ENCODE peak calls at places on chromosome 17, in seven cellular contexts. One of them, this sample, is unnamed.

GRCh38 chr17:79036609-79037008 is 12.6 kb downstream of the C1QTNF1 start:
- DNase-seq in C1 segment of cervical spinal cord: no peak
- DNase-seq in choroid plexus epithelial cell: peak
- DNase-seq in stimulated activated CD8-positive, alpha-beta memory T cell treated with anti-CD3 and anti-CD28 coated beads, Interleukin-7, amount 100 ng/mL, for 4 hours: no peak
- DNase-seq in MG63: peak
- DNase-seq in CD4-positive, alpha-beta memory T cell: no peak
- DNase-seq in effector CD4-positive, alpha-beta T cell: no peak
- DNase-seq in this sample: no peak

GRCh38 chr17:17502741-17503565 is 6.8 kb upstream of the RASD1 start:
- DNase-seq in stimulated activated CD8-positive, alpha-beta memory T cell treated with anti-CD3 and anti-CD28 coated beads, Interleukin-7, amount 100 ng/mL, for 4 hours: no peak
- DNase-seq in effector CD4-positive, alpha-beta T cell: no peak
- DNase-seq in choroid plexus epithelial cell: no peak
- DNase-seq in CD4-positive, alpha-beta memory T cell: no peak
- DNase-seq in MG63: no peak
- DNase-seq in C1 segment of cervical spinal cord: no peak
- DNase-seq in this sample: no peak

GRCh38 chr17:82212331-82213250 is at the start of gene CCDC57:
- DNase-seq in stimulated activated CD8-positive, alpha-beta memory T cell treated with anti-CD3 and anti-CD28 coated beads, Interleukin-7, amount 100 ng/mL, for 4 hours: no peak
- DNase-seq in CD4-positive, alpha-beta memory T cell: peak
- DNase-seq in MG63: peak
- DNase-seq in C1 segment of cervical spinal cord: peak
- DNase-seq in effector CD4-positive, alpha-beta T cell: no peak
- DNase-seq in choroid plexus epithelial cell: peak
- DNase-seq in this sample: peak

GRCh38 chr17:79919164-79919585 is 79.9 kb upstream of the CBX4 start:
- DNase-seq in MG63: peak
- DNase-seq in choroid plexus epithelial cell: no peak
- DNase-seq in stimulated activated CD8-positive, alpha-beta memory T cell treated with anti-CD3 and anti-CD28 coated beads, Interleukin-7, amount 100 ng/mL, for 4 hours: no peak
- DNase-seq in CD4-positive, alpha-beta memory T cell: no peak
- DNase-seq in C1 segment of cervical spinal cord: peak
- DNase-seq in effector CD4-positive, alpha-beta T cell: no peak
- DNase-seq in this sample: no peak

GRCh38 chr17:38559025-38559879 is 46.5 kb downstream of the SRCIN1 start:
- DNase-seq in effector CD4-positive, alpha-beta T cell: peak
- DNase-seq in MG63: peak
- DNase-seq in CD4-positive, alpha-beta memory T cell: peak
- DNase-seq in choroid plexus epithelial cell: peak
- DNase-seq in stimulated activated CD8-positive, alpha-beta memory T cell treated with anti-CD3 and anti-CD28 coated beads, Interleukin-7, amount 100 ng/mL, for 4 hours: peak
- DNase-seq in C1 segment of cervical spinal cord: no peak
- DNase-seq in this sample: peak

GRCh38 chr17:80290199-80290598 is 29.5 kb downstream of the RNF213 start:
- DNase-seq in stimulated activated CD8-positive, alpha-beta memory T cell treated with anti-CD3 and anti-CD28 coated beads, Interleukin-7, amount 100 ng/mL, for 4 hours: no peak
- DNase-seq in MG63: no peak
- DNase-seq in effector CD4-positive, alpha-beta T cell: no peak
- DNase-seq in choroid plexus epithelial cell: no peak
- DNase-seq in C1 segment of cervical spinal cord: no peak
- DNase-seq in CD4-positive, alpha-beta memory T cell: no peak
- DNase-seq in this sample: no peak

GRCh38 chr17:77392376-77393273 is 251.9 kb downstream of the SEC14L1 start:
- DNase-seq in C1 segment of cervical spinal cord: no peak
- DNase-seq in choroid plexus epithelial cell: peak
- DNase-seq in MG63: peak
- DNase-seq in CD4-positive, alpha-beta memory T cell: no peak
- DNase-seq in stimulated activated CD8-positive, alpha-beta memory T cell treated with anti-CD3 and anti-CD28 coated beads, Interleukin-7, amount 100 ng/mL, for 4 hours: no peak
- DNase-seq in effector CD4-positive, alpha-beta T cell: no peak
- DNase-seq in this sample: no peak

GRCh38 chr17:3026856-3027751 is 36.3 kb downstream of the OR1D5 start:
- DNase-seq in choroid plexus epithelial cell: peak
- DNase-seq in effector CD4-positive, alpha-beta T cell: no peak
- DNase-seq in MG63: no peak
- DNase-seq in stimulated activated CD8-positive, alpha-beta memory T cell treated with anti-CD3 and anti-CD28 coated beads, Interleukin-7, amount 100 ng/mL, for 4 hours: no peak
- DNase-seq in CD4-positive, alpha-beta memory T cell: no peak
- DNase-seq in C1 segment of cervical spinal cord: no peak
- DNase-seq in this sample: no peak

GRCh38 chr17:78525511-78526160 is 51.6 kb downstream of the DNAH17 start:
- DNase-seq in MG63: no peak
- DNase-seq in choroid plexus epithelial cell: no peak
- DNase-seq in C1 segment of cervical spinal cord: no peak
- DNase-seq in stimulated activated CD8-positive, alpha-beta memory T cell treated with anti-CD3 and anti-CD28 coated beads, Interleukin-7, amount 100 ng/mL, for 4 hours: no peak
- DNase-seq in effector CD4-positive, alpha-beta T cell: no peak
- DNase-seq in CD4-positive, alpha-beta memory T cell: no peak
- DNase-seq in this sample: no peak

GRCh38 chr17:67125417-67125816 is 81.1 kb downstream of the CACNG1 start:
- DNase-seq in CD4-positive, alpha-beta memory T cell: no peak
- DNase-seq in choroid plexus epithelial cell: no peak
- DNase-seq in C1 segment of cervical spinal cord: no peak
- DNase-seq in stimulated activated CD8-positive, alpha-beta memory T cell treated with anti-CD3 and anti-CD28 coated beads, Interleukin-7, amount 100 ng/mL, for 4 hours: no peak
- DNase-seq in effector CD4-positive, alpha-beta T cell: no peak
- DNase-seq in MG63: no peak
- DNase-seq in this sample: no peak

GRCh38 chr17:57075193-57075592 is 9.9 kb upstream of the AKAP1 start:
- DNase-seq in MG63: no peak
- DNase-seq in choroid plexus epithelial cell: no peak
- DNase-seq in C1 segment of cervical spinal cord: no peak
- DNase-seq in CD4-positive, alpha-beta memory T cell: no peak
- DNase-seq in effector CD4-positive, alpha-beta T cell: no peak
- DNase-seq in stimulated activated CD8-positive, alpha-beta memory T cell treated with anti-CD3 and anti-CD28 coated beads, Interleukin-7, amount 100 ng/mL, for 4 hours: no peak
- DNase-seq in this sample: no peak

GRCh38 chr17:50211249-50212120 is 10.1 kb upstream of the COL1A1 start:
- DNase-seq in CD4-positive, alpha-beta memory T cell: no peak
- DNase-seq in C1 segment of cervical spinal cord: no peak
- DNase-seq in effector CD4-positive, alpha-beta T cell: no peak
- DNase-seq in stimulated activated CD8-positive, alpha-beta memory T cell treated with anti-CD3 and anti-CD28 coated beads, Interleukin-7, amount 100 ng/mL, for 4 hours: no peak
- DNase-seq in MG63: peak
- DNase-seq in choroid plexus epithelial cell: no peak
- DNase-seq in this sample: no peak

GRCh38 chr17:50882851-50883250 is 16.7 kb upstream of the TOB1 start:
- DNase-seq in C1 segment of cervical spinal cord: no peak
- DNase-seq in choroid plexus epithelial cell: peak
- DNase-seq in stimulated activated CD8-positive, alpha-beta memory T cell treated with anti-CD3 and anti-CD28 coated beads, Interleukin-7, amount 100 ng/mL, for 4 hours: no peak
- DNase-seq in CD4-positive, alpha-beta memory T cell: no peak
- DNase-seq in MG63: peak
- DNase-seq in effector CD4-positive, alpha-beta T cell: no peak
- DNase-seq in this sample: no peak

GRCh38 chr17:76824103-76824502 is 44.1 kb upstream of the MGAT5B start:
- DNase-seq in stimulated activated CD8-positive, alpha-beta memory T cell treated with anti-CD3 and anti-CD28 coated beads, Interleukin-7, amount 100 ng/mL, for 4 hours: no peak
- DNase-seq in MG63: no peak
- DNase-seq in choroid plexus epithelial cell: no peak
- DNase-seq in effector CD4-positive, alpha-beta T cell: no peak
- DNase-seq in C1 segment of cervical spinal cord: no peak
- DNase-seq in CD4-positive, alpha-beta memory T cell: no peak
- DNase-seq in this sample: no peak

GRCh38 chr17:44924107-44924544 is 8.8 kb upstream of the GFAP start:
- DNase-seq in MG63: no peak
- DNase-seq in effector CD4-positive, alpha-beta T cell: no peak
- DNase-seq in choroid plexus epithelial cell: no peak
- DNase-seq in stimulated activated CD8-positive, alpha-beta memory T cell treated with anti-CD3 and anti-CD28 coated beads, Interleukin-7, amount 100 ng/mL, for 4 hours: no peak
- DNase-seq in C1 segment of cervical spinal cord: no peak
- DNase-seq in CD4-positive, alpha-beta memory T cell: no peak
- DNase-seq in this sample: no peak

GRCh38 chr17:10398352-10398751 is 23.4 kb downstream of the MYH8 start:
- DNase-seq in stimulated activated CD8-positive, alpha-beta memory T cell treated with anti-CD3 and anti-CD28 coated beads, Interleukin-7, amount 100 ng/mL, for 4 hours: no peak
- DNase-seq in C1 segment of cervical spinal cord: no peak
- DNase-seq in choroid plexus epithelial cell: no peak
- DNase-seq in effector CD4-positive, alpha-beta T cell: no peak
- DNase-seq in CD4-positive, alpha-beta memory T cell: no peak
- DNase-seq in MG63: no peak
- DNase-seq in this sample: no peak

GRCh38 chr17:69358688-69359596 is 32.0 kb upstream of the ABCA5 start:
- DNase-seq in choroid plexus epithelial cell: peak
- DNase-seq in C1 segment of cervical spinal cord: no peak
- DNase-seq in effector CD4-positive, alpha-beta T cell: no peak
- DNase-seq in stimulated activated CD8-positive, alpha-beta memory T cell treated with anti-CD3 and anti-CD28 coated beads, Interleukin-7, amount 100 ng/mL, for 4 hours: no peak
- DNase-seq in CD4-positive, alpha-beta memory T cell: no peak
- DNase-seq in MG63: no peak
- DNase-seq in this sample: no peak

GRCh38 chr17:29954405-29954804 is 13.0 kb downstream of the EFCAB5 start:
- DNase-seq in stimulated activated CD8-positive, alpha-beta memory T cell treated with anti-CD3 and anti-CD28 coated beads, Interleukin-7, amount 100 ng/mL, for 4 hours: no peak
- DNase-seq in MG63: no peak
- DNase-seq in effector CD4-positive, alpha-beta T cell: no peak
- DNase-seq in choroid plexus epithelial cell: no peak
- DNase-seq in CD4-positive, alpha-beta memory T cell: no peak
- DNase-seq in C1 segment of cervical spinal cord: no peak
- DNase-seq in this sample: no peak

GRCh38 chr17:27224526-27225315 is 69.2 kb upstream of the WSB1 start:
- DNase-seq in effector CD4-positive, alpha-beta T cell: no peak
- DNase-seq in MG63: no peak
- DNase-seq in CD4-positive, alpha-beta memory T cell: no peak
- DNase-seq in C1 segment of cervical spinal cord: no peak
- DNase-seq in choroid plexus epithelial cell: peak
- DNase-seq in stimulated activated CD8-positive, alpha-beta memory T cell treated with anti-CD3 and anti-CD28 coated beads, Interleukin-7, amount 100 ng/mL, for 4 hours: no peak
- DNase-seq in this sample: no peak

GRCh38 chr17:70089513-70090148 is 14.6 kb downstream of the KCNJ16 start:
- DNase-seq in MG63: no peak
- DNase-seq in choroid plexus epithelial cell: no peak
- DNase-seq in effector CD4-positive, alpha-beta T cell: no peak
- DNase-seq in C1 segment of cervical spinal cord: no peak
- DNase-seq in CD4-positive, alpha-beta memory T cell: no peak
- DNase-seq in stimulated activated CD8-positive, alpha-beta memory T cell treated with anti-CD3 and anti-CD28 coated beads, Interleukin-7, amount 100 ng/mL, for 4 hours: no peak
- DNase-seq in this sample: no peak

GRCh38 chr17:27276653-27277156 is 17.2 kb upstream of the WSB1 start:
- DNase-seq in stimulated activated CD8-positive, alpha-beta memory T cell treated with anti-CD3 and anti-CD28 coated beads, Interleukin-7, amount 100 ng/mL, for 4 hours: no peak
- DNase-seq in choroid plexus epithelial cell: no peak
- DNase-seq in CD4-positive, alpha-beta memory T cell: no peak
- DNase-seq in C1 segment of cervical spinal cord: no peak
- DNase-seq in MG63: no peak
- DNase-seq in effector CD4-positive, alpha-beta T cell: no peak
- DNase-seq in this sample: no peak

GRCh38 chr17:62808576-62808970 is 459 bp upstream of the MARCHF10 start:
- DNase-seq in CD4-positive, alpha-beta memory T cell: no peak
- DNase-seq in stimulated activated CD8-positive, alpha-beta memory T cell treated with anti-CD3 and anti-CD28 coated beads, Interleukin-7, amount 100 ng/mL, for 4 hours: no peak
- DNase-seq in C1 segment of cervical spinal cord: no peak
- DNase-seq in MG63: no peak
- DNase-seq in choroid plexus epithelial cell: no peak
- DNase-seq in effector CD4-positive, alpha-beta T cell: no peak
- DNase-seq in this sample: no peak

GRCh38 chr17:9209347-9209746 is 188.0 kb downstream of the NTN1 start:
- DNase-seq in MG63: no peak
- DNase-seq in choroid plexus epithelial cell: no peak
- DNase-seq in stimulated activated CD8-positive, alpha-beta memory T cell treated with anti-CD3 and anti-CD28 coated beads, Interleukin-7, amount 100 ng/mL, for 4 hours: no peak
- DNase-seq in CD4-positive, alpha-beta memory T cell: no peak
- DNase-seq in effector CD4-positive, alpha-beta T cell: no peak
- DNase-seq in C1 segment of cervical spinal cord: no peak
- DNase-seq in this sample: no peak

GRCh38 chr17:34356194-34356593 is at the start of gene CCL13:
- DNase-seq in C1 segment of cervical spinal cord: no peak
- DNase-seq in CD4-positive, alpha-beta memory T cell: no peak
- DNase-seq in choroid plexus epithelial cell: no peak
- DNase-seq in MG63: no peak
- DNase-seq in stimulated activated CD8-positive, alpha-beta memory T cell treated with anti-CD3 and anti-CD28 coated beads, Interleukin-7, amount 100 ng/mL, for 4 hours: no peak
- DNase-seq in effector CD4-positive, alpha-beta T cell: no peak
- DNase-seq in this sample: no peak

GRCh38 chr17:59842901-59843652 is 49.7 kb downstream of the TUBD1 start:
- DNase-seq in choroid plexus epithelial cell: peak
- DNase-seq in MG63: peak
- DNase-seq in CD4-positive, alpha-beta memory T cell: peak
- DNase-seq in effector CD4-positive, alpha-beta T cell: peak
- DNase-seq in stimulated activated CD8-positive, alpha-beta memory T cell treated with anti-CD3 and anti-CD28 coated beads, Interleukin-7, amount 100 ng/mL, for 4 hours: no peak
- DNase-seq in C1 segment of cervical spinal cord: no peak
- DNase-seq in this sample: no peak

GRCh38 chr17:47879028-47879585 is 16.9 kb upstream of the SP2 start:
- DNase-seq in CD4-positive, alpha-beta memory T cell: no peak
- DNase-seq in choroid plexus epithelial cell: peak
- DNase-seq in MG63: no peak
- DNase-seq in stimulated activated CD8-positive, alpha-beta memory T cell treated with anti-CD3 and anti-CD28 coated beads, Interleukin-7, amount 100 ng/mL, for 4 hours: no peak
- DNase-seq in effector CD4-positive, alpha-beta T cell: no peak
- DNase-seq in C1 segment of cervical spinal cord: no peak
- DNase-seq in this sample: no peak